ENCODE peak calls at places on chromosomes 2 and 18, in six cellular contexts. One of them, this sample, is unnamed.

GRCh38 chr2:118834440-118834810 is 13.0 kb downstream of the EN1 start:
- DNase-seq in esophagus squamous epithelium: no peak
- DNase-seq in choroid plexus epithelial cell: no peak
- DNase-seq in heart right ventricle: no peak
- DNase-seq in IMR-90: no peak
- DNase-seq in foreskin fibroblast: no peak
- DNase-seq in this sample: peak; percentile 85

GRCh38 chr2:230666885-230667712 is 45.5 kb upstream of the CAB39 start:
- DNase-seq in IMR-90: peak; percentile 69
- DNase-seq in esophagus squamous epithelium: no peak
- DNase-seq in heart right ventricle: no peak
- DNase-seq in foreskin fibroblast: peak; percentile 93
- DNase-seq in choroid plexus epithelial cell: peak; percentile 45
- DNase-seq in this sample: no peak

GRCh38 chr2:38709515-38710194 is 41.5 kb downstream of the SRSF7 start:
- DNase-seq in heart right ventricle: no peak
- DNase-seq in esophagus squamous epithelium: no peak
- DNase-seq in choroid plexus epithelial cell: no peak
- DNase-seq in IMR-90: no peak
- DNase-seq in foreskin fibroblast: no peak
- DNase-seq in this sample: no peak

GRCh38 chr2:53633441-53633840 is 134.2 kb upstream of the CHAC2 start:
- DNase-seq in choroid plexus epithelial cell: peak; percentile 18
- DNase-seq in foreskin fibroblast: peak; percentile 41
- DNase-seq in IMR-90: peak; percentile 13
- DNase-seq in heart right ventricle: no peak
- DNase-seq in esophagus squamous epithelium: no peak
- DNase-seq in this sample: no peak

GRCh38 chr2:14074691-14075090 is 557.8 kb upstream of the LRATD1 start:
- DNase-seq in IMR-90: no peak
- DNase-seq in heart right ventricle: no peak
- DNase-seq in foreskin fibroblast: no peak
- DNase-seq in choroid plexus epithelial cell: no peak
- DNase-seq in esophagus squamous epithelium: no peak
- DNase-seq in this sample: no peak

GRCh38 chr2:182649316-182649715 is 66.7 kb upstream of the DNAJC10 start:
- DNase-seq in IMR-90: peak; percentile 46
- DNase-seq in choroid plexus epithelial cell: peak; percentile 71
- DNase-seq in heart right ventricle: no peak
- DNase-seq in esophagus squamous epithelium: no peak
- DNase-seq in foreskin fibroblast: peak; percentile 46
- DNase-seq in this sample: no peak

GRCh38 chr2:100104718-100105677 is 37.4 kb downstream of the AFF3 start:
- DNase-seq in IMR-90: peak; percentile 11
- DNase-seq in choroid plexus epithelial cell: no peak
- DNase-seq in heart right ventricle: peak; percentile 25
- DNase-seq in esophagus squamous epithelium: no peak
- DNase-seq in foreskin fibroblast: peak; percentile 32
- DNase-seq in this sample: no peak

GRCh38 chr18:6606411-6607085 is 123.0 kb upstream of the ARHGAP28 start:
- DNase-seq in choroid plexus epithelial cell: no peak
- DNase-seq in foreskin fibroblast: no peak
- DNase-seq in esophagus squamous epithelium: no peak
- DNase-seq in heart right ventricle: no peak
- DNase-seq in IMR-90: no peak
- DNase-seq in this sample: no peak

GRCh38 chr2:11080253-11081115 is 74.8 kb upstream of the SLC66A3 start:
- DNase-seq in foreskin fibroblast: no peak
- DNase-seq in IMR-90: no peak
- DNase-seq in choroid plexus epithelial cell: no peak
- DNase-seq in esophagus squamous epithelium: no peak
- DNase-seq in heart right ventricle: no peak
- DNase-seq in this sample: peak; percentile 8

GRCh38 chr2:47221956-47222355 is 66.8 kb upstream of the STPG4 start:
- DNase-seq in heart right ventricle: no peak
- DNase-seq in IMR-90: peak; percentile 47
- DNase-seq in esophagus squamous epithelium: no peak
- DNase-seq in choroid plexus epithelial cell: peak; percentile 70
- DNase-seq in foreskin fibroblast: peak; percentile 47
- DNase-seq in this sample: no peak

GRCh38 chr2:76256689-76257088 is 546.0 kb upstream of the GCFC2 start:
- DNase-seq in IMR-90: no peak
- DNase-seq in choroid plexus epithelial cell: no peak
- DNase-seq in foreskin fibroblast: no peak
- DNase-seq in esophagus squamous epithelium: no peak
- DNase-seq in heart right ventricle: no peak
- DNase-seq in this sample: no peak

GRCh38 chr2:76257802-76258201 is 547.1 kb upstream of the GCFC2 start:
- DNase-seq in choroid plexus epithelial cell: no peak
- DNase-seq in foreskin fibroblast: no peak
- DNase-seq in IMR-90: no peak
- DNase-seq in heart right ventricle: no peak
- DNase-seq in esophagus squamous epithelium: no peak
- DNase-seq in this sample: no peak

GRCh38 chr2:76251342-76251741 is 540.6 kb upstream of the GCFC2 start:
- DNase-seq in foreskin fibroblast: no peak
- DNase-seq in choroid plexus epithelial cell: no peak
- DNase-seq in IMR-90: no peak
- DNase-seq in esophagus squamous epithelium: no peak
- DNase-seq in heart right ventricle: no peak
- DNase-seq in this sample: no peak

GRCh38 chr2:76247006-76247405 is 536.3 kb upstream of the GCFC2 start:
- DNase-seq in foreskin fibroblast: no peak
- DNase-seq in heart right ventricle: no peak
- DNase-seq in choroid plexus epithelial cell: no peak
- DNase-seq in esophagus squamous epithelium: no peak
- DNase-seq in IMR-90: no peak
- DNase-seq in this sample: no peak

GRCh38 chr2:76252704-76253103 is 542.0 kb upstream of the GCFC2 start:
- DNase-seq in heart right ventricle: no peak
- DNase-seq in foreskin fibroblast: no peak
- DNase-seq in choroid plexus epithelial cell: no peak
- DNase-seq in IMR-90: no peak
- DNase-seq in esophagus squamous epithelium: no peak
- DNase-seq in this sample: no peak
- TF ChIP-seq CTCF in heart right ventricle: no peak
- TF ChIP-seq CTCF in foreskin fibroblast: no peak
- TF ChIP-seq CTCF in choroid plexus epithelial cell: no peak
- TF ChIP-seq CTCF in IMR-90: no peak
- TF ChIP-seq CTCF in esophagus squamous epithelium: no peak
- TF ChIP-seq CTCF in this sample: no peak

DNA sequence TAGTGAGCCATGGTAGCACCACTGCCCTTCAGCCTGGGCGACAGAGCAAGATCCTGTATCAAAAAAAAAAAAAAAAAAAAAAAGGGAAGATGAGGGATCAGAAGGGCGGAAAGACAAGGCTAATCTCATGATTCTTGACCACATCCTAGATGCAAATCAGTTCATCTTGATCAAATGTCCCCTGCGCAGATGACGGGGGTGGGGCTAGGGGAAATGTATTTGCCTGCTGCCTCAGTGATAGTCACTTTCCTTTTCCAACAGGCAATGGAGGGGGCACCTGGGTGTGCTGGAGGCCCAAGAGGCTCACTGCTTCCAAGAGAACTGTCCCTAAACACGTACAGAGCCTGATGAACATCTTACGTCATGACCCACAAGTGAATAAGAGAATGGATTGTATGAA is 3.6 kb upstream of the EMILIN2 start:
- DNase-seq in esophagus squamous epithelium: no peak
- DNase-seq in IMR-90: no peak
- DNase-seq in choroid plexus epithelial cell: no peak
- DNase-seq in foreskin fibroblast: no peak
- DNase-seq in heart right ventricle: no peak
- DNase-seq in this sample: peak; percentile 49
- H3K4me3 ChIP-seq in esophagus squamous epithelium: no peak overlapping the region
- H3K4me3 ChIP-seq in IMR-90: no peak overlapping the region
- H3K4me3 ChIP-seq in choroid plexus epithelial cell: no peak overlapping the region
- H3K4me3 ChIP-seq in foreskin fibroblast: no peak overlapping the region
- H3K4me3 ChIP-seq in heart right ventricle: no peak overlapping the region
- H3K4me3 ChIP-seq in this sample: no peak overlapping the region

GRCh38 chr18:3192286-3192685 is 27.5 kb downstream of the MYOM1 start:
- DNase-seq in choroid plexus epithelial cell: no peak
- DNase-seq in esophagus squamous epithelium: no peak
- DNase-seq in heart right ventricle: no peak
- DNase-seq in foreskin fibroblast: no peak
- DNase-seq in IMR-90: no peak
- DNase-seq in this sample: no peak

GRCh38 chr18:3189884-3190283 is 29.9 kb downstream of the MYOM1 start:
- DNase-seq in foreskin fibroblast: no peak
- DNase-seq in esophagus squamous epithelium: no peak
- DNase-seq in IMR-90: no peak
- DNase-seq in choroid plexus epithelial cell: no peak
- DNase-seq in heart right ventricle: no peak
- DNase-seq in this sample: no peak

GRCh38 chr18:3183103-3183717 is 36.6 kb downstream of the MYOM1 start:
- DNase-seq in choroid plexus epithelial cell: no peak
- DNase-seq in esophagus squamous epithelium: no peak
- DNase-seq in foreskin fibroblast: no peak
- DNase-seq in heart right ventricle: no peak
- DNase-seq in IMR-90: no peak
- DNase-seq in this sample: no peak

GRCh38 chr18:3184275-3184963 is 35.3 kb downstream of the MYOM1 start:
- DNase-seq in IMR-90: no peak
- DNase-seq in foreskin fibroblast: no peak
- DNase-seq in choroid plexus epithelial cell: no peak
- DNase-seq in heart right ventricle: no peak
- DNase-seq in esophagus squamous epithelium: no peak
- DNase-seq in this sample: no peak

GRCh38 chr18:3186678-3187658 is 32.8 kb downstream of the MYOM1 start:
- DNase-seq in choroid plexus epithelial cell: peak; percentile 48
- DNase-seq in heart right ventricle: no peak
- DNase-seq in IMR-90: no peak
- DNase-seq in foreskin fibroblast: no peak
- DNase-seq in esophagus squamous epithelium: no peak
- DNase-seq in this sample: no peak
- TF ChIP-seq CTCF in choroid plexus epithelial cell: peak; percentile 17
- TF ChIP-seq CTCF in heart right ventricle: peak; percentile 14
- TF ChIP-seq CTCF in IMR-90: peak; percentile 5
- TF ChIP-seq CTCF in foreskin fibroblast: no peak
- TF ChIP-seq CTCF in esophagus squamous epithelium: no peak
- TF ChIP-seq CTCF in this sample: no peak

GRCh38 chr2:24493713-24494112 is 2.7 kb downstream of the NCOA1 start:
- DNase-seq in heart right ventricle: no peak
- DNase-seq in choroid plexus epithelial cell: peak; percentile 29
- DNase-seq in IMR-90: no peak
- DNase-seq in foreskin fibroblast: peak; percentile 15
- DNase-seq in esophagus squamous epithelium: no peak
- DNase-seq in this sample: no peak
- H3K4me3 ChIP-seq in heart right ventricle: peak overlapping the region; percentile 84
- H3K4me3 ChIP-seq in choroid plexus epithelial cell: no peak overlapping the region
- H3K4me3 ChIP-seq in IMR-90: no peak overlapping the region
- H3K4me3 ChIP-seq in foreskin fibroblast: no peak overlapping the region
- H3K4me3 ChIP-seq in esophagus squamous epithelium: peak overlapping the region; percentile 96
- H3K4me3 ChIP-seq in this sample: no peak overlapping the region

DNA sequence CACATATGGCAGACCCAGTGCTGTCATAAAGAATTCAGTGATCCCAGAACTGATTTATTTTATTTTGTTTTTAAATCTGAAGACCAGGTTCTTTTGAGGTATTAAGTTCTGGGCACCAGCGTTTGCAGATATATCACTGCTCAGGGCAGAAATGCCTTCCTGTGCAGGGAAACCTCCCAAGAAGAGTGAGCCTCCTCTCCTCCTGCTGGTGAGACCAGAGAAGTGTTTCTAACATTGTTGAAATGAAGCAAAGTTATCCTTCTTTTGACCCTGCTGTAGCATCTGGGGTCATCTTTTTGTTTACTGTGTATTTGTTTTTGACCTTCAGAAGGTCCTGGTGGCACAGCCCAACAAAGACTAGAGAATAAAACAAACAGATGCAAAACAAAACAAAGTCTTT is 94.0 kb downstream of the AQP4 start:
- DNase-seq in esophagus squamous epithelium: no peak
- DNase-seq in choroid plexus epithelial cell: peak; percentile 46
- DNase-seq in heart right ventricle: no peak
- DNase-seq in foreskin fibroblast: peak; percentile 4
- DNase-seq in IMR-90: no peak
- DNase-seq in this sample: no peak
- TF ChIP-seq CTCF in esophagus squamous epithelium: no peak
- TF ChIP-seq CTCF in choroid plexus epithelial cell: peak; percentile 69
- TF ChIP-seq CTCF in heart right ventricle: peak; percentile 40
- TF ChIP-seq CTCF in foreskin fibroblast: peak; percentile 6
- TF ChIP-seq CTCF in IMR-90: no peak
- TF ChIP-seq CTCF in this sample: no peak

GRCh38 chr2:84931384-84931821 is 25.9 kb downstream of the TMSB10 start:
- DNase-seq in foreskin fibroblast: no peak
- DNase-seq in choroid plexus epithelial cell: no peak
- DNase-seq in IMR-90: no peak
- DNase-seq in esophagus squamous epithelium: no peak
- DNase-seq in heart right ventricle: no peak
- DNase-seq in this sample: no peak

GRCh38 chr2:84925724-84926376 is 20.4 kb downstream of the TMSB10 start:
- DNase-seq in heart right ventricle: peak; percentile 97
- DNase-seq in IMR-90: peak; percentile 84
- DNase-seq in foreskin fibroblast: peak; percentile 95
- DNase-seq in esophagus squamous epithelium: peak; percentile 76
- DNase-seq in choroid plexus epithelial cell: peak; percentile 89
- DNase-seq in this sample: peak; percentile 94

GRCh38 chr2:84925336-84925723 is 19.9 kb downstream of the TMSB10 start:
- DNase-seq in IMR-90: no peak
- DNase-seq in heart right ventricle: no peak
- DNase-seq in choroid plexus epithelial cell: no peak
- DNase-seq in foreskin fibroblast: no peak
- DNase-seq in esophagus squamous epithelium: no peak
- DNase-seq in this sample: no peak

GRCh38 chr2:84924173-84925106 is 19.0 kb downstream of the TMSB10 start:
- DNase-seq in foreskin fibroblast: peak; percentile 28
- DNase-seq in esophagus squamous epithelium: no peak
- DNase-seq in choroid plexus epithelial cell: peak; percentile 84
- DNase-seq in IMR-90: peak; percentile 30
- DNase-seq in heart right ventricle: peak; percentile 19
- DNase-seq in this sample: peak; percentile 81

GRCh38 chr2:84927275-84927627 is 21.8 kb downstream of the TMSB10 start:
- DNase-seq in foreskin fibroblast: no peak
- DNase-seq in choroid plexus epithelial cell: no peak
- DNase-seq in heart right ventricle: no peak
- DNase-seq in esophagus squamous epithelium: no peak
- DNase-seq in IMR-90: no peak
- DNase-seq in this sample: no peak
- H3K4me3 ChIP-seq in foreskin fibroblast: peak overlapping the region; percentile 49
- H3K4me3 ChIP-seq in choroid plexus epithelial cell: no peak overlapping the region
- H3K4me3 ChIP-seq in heart right ventricle: no peak overlapping the region
- H3K4me3 ChIP-seq in esophagus squamous epithelium: no peak overlapping the region
- H3K4me3 ChIP-seq in IMR-90: no peak overlapping the region
- H3K4me3 ChIP-seq in this sample: no peak overlapping the region